ENCODE peak calls at places on chromosome 20, in six cellular contexts. C is esophagus muscularis mucosa, K is NCI-H2081, S is psoas muscle, I is omental fat pad, M is AML-193. J is an unnamed sample.

GRCh38 chr20:33653218-33653899 is 8.8 kb upstream of the C20orf144 start:
- DNase-seq in C (no peak), K (peak; percentile 72), S (no peak), I (no peak), M (peak; percentile 39), J (peak; percentile 37)

GRCh38 chr20:57394087-57395082 is 3.2 kb downstream of the RBM38 start:
- DNase-seq in C (no peak), K (no peak), S (peak; percentile 18), I (no peak), M (no peak), J (peak; percentile 65)

GRCh38 chr20:17806739-17807441 is 107.1 kb downstream of the BANF2 start:
- DNase-seq in C (no peak), K (no peak), S (peak; percentile 77), I (no peak), M (no peak), J (no peak)

GRCh38 chr20:33252460-33252859 is 16.7 kb downstream of the BPIFA1 start:
- DNase-seq in C (no peak), K (no peak), S (no peak), I (no peak), M (no peak), J (no peak)

GRCh38 chr20:45358282-45359068 is 4.5 kb upstream of the SYS1 start:
- DNase-seq in C (peak; percentile 98), K (no peak), S (peak; percentile 82), I (no peak), M (peak; percentile 51), J (no peak)

GRCh38 chr20:46040902-46041535 is 12.0 kb downstream of the SLC12A5 start:
- DNase-seq in C (no peak), K (no peak), S (no peak), I (no peak), M (no peak), J (no peak)

GRCh38 chr20:43925786-43926185 is 11.1 kb downstream of the TOX2 start:
- DNase-seq in C (no peak), K (no peak), S (no peak), I (no peak), M (no peak), J (no peak)

GRCh38 chr20:25046181-25046641 is 11.7 kb downstream of the ACSS1 start:
- DNase-seq in C (no peak), K (no peak), S (peak; percentile 55), I (no peak), M (no peak), J (peak; percentile 75)

GRCh38 chr20:51678041-51678697 is 90.0 kb downstream of the ATP9A start:
- DNase-seq in C (no peak), K (no peak), S (no peak), I (no peak), M (no peak), J (no peak)

GRCh38 chr20:4769328-4769727 is 47.6 kb downstream of the PRND start:
- DNase-seq in C (no peak), K (no peak), S (no peak), I (no peak), M (no peak), J (no peak)

GRCh38 chr20:41387433-41387832 is 20.8 kb upstream of the EMILIN3 start:
- DNase-seq in C (no peak), K (no peak), S (no peak), I (no peak), M (no peak), J (peak; percentile 46)

GRCh38 chr20:38084425-38084951 is 50.9 kb downstream of the RPRD1B start:
- DNase-seq in C (peak; percentile 90), K (no peak), S (no peak), I (no peak), M (no peak), J (no peak)

GRCh38 chr20:13765299-13765698 is 19.4 kb downstream of the ESF1 start:
- DNase-seq in C (no peak), K (no peak), S (no peak), I (no peak), M (no peak), J (no peak)

GRCh38 chr20:37192137-37192854 is 12.9 kb upstream of the MROH8 start:
- DNase-seq in C (peak; percentile 95), K (peak; percentile 75), S (peak; percentile 87), I (peak; percentile 74), M (peak; percentile 80), J (no peak)

GRCh38 chr20:57263767-57264150 is 2.7 kb downstream of the BMP7 start:
- DNase-seq in C (no peak), K (no peak), S (no peak), I (no peak), M (no peak), J (no peak)

GRCh38 chr20:64247970-64248841 is 7.3 kb upstream of the PCMTD2 start:
- DNase-seq in C (no peak), K (no peak), S (no peak), I (peak; percentile 20), M (no peak), J (peak; percentile 68)

GRCh38 chr20:21507275-21508229 is 6.3 kb downstream of the NKX2-2 start:
- DNase-seq in C (no peak), K (no peak), S (no peak), I (no peak), M (no peak), J (no peak)

GRCh38 chr20:53776858-53777257 is 183.2 kb upstream of the ZNF217 start:
- DNase-seq in C (no peak), K (no peak), S (no peak), I (no peak), M (no peak), J (no peak)

GRCh38 chr20:4064118-4064962 is 49.0 kb upstream of the RNF24 start:
- DNase-seq in C (peak; percentile 96), K (peak; percentile 28), S (peak; percentile 91), I (peak; percentile 74), M (peak; percentile 75), J (no peak)

GRCh38 chr20:48364055-48364454 is 463.7 kb downstream of the PREX1 start:
- DNase-seq in C (no peak), K (no peak), S (no peak), I (no peak), M (no peak), J (no peak)

GRCh38 chr20:16542477-16542876 is 30.8 kb downstream of the KIF16B start:
- DNase-seq in C (no peak), K (no peak), S (no peak), I (no peak), M (no peak), J (no peak)

GRCh38 chr20:17558154-17558940 is 11.5 kb upstream of the DSTN start:
- DNase-seq in C (no peak), K (no peak), S (peak; percentile 27), I (no peak), M (peak; percentile 33), J (no peak)

GRCh38 chr20:18465536-18466200 is 1.2 kb downstream of the DZANK1 start:
- DNase-seq in C (no peak), K (no peak), S (no peak), I (no peak), M (no peak), J (no peak)